ENCODE peak calls at places on chromosomes 1 and 21, in eight cellular contexts. X is erythroblast, M is midbrain, P is HEK293T, L is body of pancreas, W is keratinocyte, C is epithelial cell of esophagus, J is putamen. I is an unnamed sample.

GRCh38 chr1:114003431-114003830 is 24.2 kb downstream of the OLFML3 start:
- DNase-seq in P (no peak), W (no peak), L (no peak), C (no peak), M (no peak), J (no peak), X (no peak), I (no peak)

GRCh38 chr1:205543351-205544305 is 39.2 kb downstream of the CDK18 start:
- DNase-seq in M (peak), P (no peak), W (peak), X (no peak), J (peak), C (peak), L (peak), I (peak)

GRCh38 chr1:239126881-239127280 is 259.5 kb upstream of the CHRM3 start:
- DNase-seq in W (no peak), L (no peak), X (no peak), P (no peak), M (peak), C (peak), J (peak), I (no peak)

GRCh38 chr1:186980400-186980799 is 151.7 kb downstream of the PLA2G4A start:
- DNase-seq in P (no peak), C (no peak), X (no peak), W (no peak), L (no peak), M (no peak), J (no peak), I (peak)

GRCh38 chr1:162300057-162300917 is 76.4 kb downstream of the SPATA46 start:
- DNase-seq in C (no peak), J (no peak), M (no peak), W (no peak), P (no peak), L (no peak), X (no peak), I (no peak)

GRCh38 chr1:19476440-19477190 is 8.7 kb downstream of the CAPZB start:
- DNase-seq in W (no peak), L (no peak), J (no peak), M (no peak), P (no peak), X (peak), C (no peak), I (no peak)

GRCh38 chr1:54464031-54464476 is 57.9 kb upstream of the SSBP3 start:
- DNase-seq in W (no peak), J (no peak), M (no peak), L (no peak), C (no peak), X (no peak), P (no peak), I (no peak)

GRCh38 chr1:33286451-33287185 is 30.3 kb downstream of the ZNF362 start:
- DNase-seq in P (no peak), L (no peak), J (no peak), M (no peak), X (no peak), W (no peak), C (no peak), I (no peak)

GRCh38 chr1:215095524-215095923 is 13.0 kb downstream of the KCNK2 start:
- DNase-seq in X (no peak), M (no peak), C (no peak), W (no peak), P (no peak), L (no peak), J (no peak), I (no peak)

GRCh38 chr1:206048582-206048981 is 4.4 kb upstream of the RHEX start:
- DNase-seq in L (peak), W (no peak), X (no peak), C (no peak), J (no peak), M (peak), P (no peak), I (no peak)

GRCh38 chr1:7942701-7943029 is 2.0 kb upstream of the TNFRSF9 start:
- DNase-seq in P (no peak), M (no peak), C (no peak), W (no peak), X (no peak), J (no peak), L (no peak), I (no peak)

GRCh38 chr1:31959521-31959920 is 21.4 kb upstream of the PTP4A2 start:
- DNase-seq in J (no peak), C (no peak), X (no peak), W (no peak), M (no peak), P (no peak), L (no peak), I (no peak)

GRCh38 chr1:18440385-18441226 is 40.1 kb upstream of the KLHDC7A start:
- DNase-seq in X (no peak), W (no peak), L (no peak), C (peak), P (no peak), M (no peak), J (no peak), I (no peak)

GRCh38 chr1:25111706-25112105 is 120.6 kb downstream of the SYF2 start:
- DNase-seq in J (no peak), C (peak), M (no peak), X (no peak), W (no peak), P (no peak), L (no peak), I (peak)

GRCh38 chr1:204319027-204319426 is 40.7 kb downstream of the PLEKHA6 start:
- DNase-seq in P (no peak), X (no peak), C (peak), J (peak), W (no peak), L (no peak), M (no peak), I (peak)

GRCh38 chr1:26780344-26780957 is 7.3 kb upstream of the PIGV start:
- DNase-seq in L (no peak), P (no peak), J (no peak), C (peak), M (no peak), X (no peak), W (no peak), I (no peak)

GRCh38 chr1:155093938-155094621 is 15.4 kb downstream of the EFNA3 start:
- DNase-seq in J (peak), W (no peak), M (peak), X (peak), P (no peak), C (peak), L (peak), I (peak)

GRCh38 chr1:154851392-154852177 is 18.5 kb downstream of the KCNN3 start:
- DNase-seq in M (no peak), C (no peak), J (no peak), W (no peak), P (peak), X (no peak), L (no peak), I (no peak)

GRCh38 chr1:15246960-15247614 is at the start of gene FHAD1:
- DNase-seq in C (peak), P (peak), W (no peak), M (no peak), J (no peak), L (peak), X (peak), I (peak)

GRCh38 chr1:3543076-3544049 is 67.9 kb downstream of the MEGF6 start:
- DNase-seq in P (no peak), X (no peak), C (peak), W (no peak), L (no peak), M (peak), J (no peak), I (peak)

GRCh38 chr1:117928881-117929339 is 511 bp downstream of the GDAP2 start:
- DNase-seq in M (peak), C (peak), P (peak), L (peak), J (peak), W (no peak), X (peak), I (peak)

GRCh38 chr1:1144122-1144842 is 28.4 kb upstream of the C1orf159 start:
- DNase-seq in X (peak), P (no peak), J (no peak), C (peak), L (no peak), W (no peak), M (no peak), I (no peak)

GRCh38 chr1:87940410-87940809 is 611.7 kb downstream of the LMO4 start:
- DNase-seq in W (no peak), X (no peak), J (no peak), P (no peak), M (no peak), C (peak), L (no peak), I (no peak)

GRCh38 chr1:48870596-48870995 is 93.9 kb upstream of the BEND5 start:
- DNase-seq in P (peak), L (no peak), C (peak), J (no peak), W (no peak), M (no peak), X (peak), I (no peak)

GRCh38 chr21:45073301-45074047 is 906 bp upstream of the ADARB1 start:
- DNase-seq in J (no peak), X (peak), M (no peak), W (no peak), L (peak), C (peak), P (peak), I (peak)

I was measured in EH.